ENCODE peak calls at places on chromosome 13, in five cellular contexts. One of them, this sample, is unnamed.

GRCh38 chr13:79973533-79973963 is 367.4 kb downstream of the SPRY2 start:
- DNase-seq in tibial nerve: no peak
- DNase-seq in pancreas: no peak
- DNase-seq in CD8-positive, alpha-beta T cell: no peak
- DNase-seq in foreskin fibroblast: no peak
- DNase-seq in this sample: peak; percentile 12

GRCh38 chr13:50400035-50400726 is 384.9 kb downstream of the KCNRG start:
- DNase-seq in pancreas: peak; percentile 34
- DNase-seq in CD8-positive, alpha-beta T cell: no peak
- DNase-seq in foreskin fibroblast: peak; percentile 57
- DNase-seq in tibial nerve: no peak
- DNase-seq in this sample: no peak

GRCh38 chr13:80873589-80873988 is 532.7 kb upstream of the SPRY2 start:
- DNase-seq in foreskin fibroblast: no peak
- DNase-seq in CD8-positive, alpha-beta T cell: peak; percentile 17
- DNase-seq in tibial nerve: no peak
- DNase-seq in pancreas: no peak
- DNase-seq in this sample: no peak

GRCh38 chr13:96403241-96403640 is 313.3 kb downstream of the HS6ST3 start:
- DNase-seq in CD8-positive, alpha-beta T cell: no peak
- DNase-seq in pancreas: no peak
- DNase-seq in tibial nerve: no peak
- DNase-seq in foreskin fibroblast: no peak
- DNase-seq in this sample: no peak

GRCh38 chr13:26557393-26558073 is at the start of gene WASF3:
- DNase-seq in pancreas: peak; percentile 95
- DNase-seq in tibial nerve: peak; percentile 80
- DNase-seq in foreskin fibroblast: peak; percentile 98
- DNase-seq in CD8-positive, alpha-beta T cell: peak; percentile 12
- DNase-seq in this sample: peak; percentile 79

GRCh38 chr13:34543836-34544235 is 398.2 kb upstream of the NBEA start:
- DNase-seq in CD8-positive, alpha-beta T cell: no peak
- DNase-seq in tibial nerve: no peak
- DNase-seq in pancreas: no peak
- DNase-seq in foreskin fibroblast: no peak
- DNase-seq in this sample: no peak

GRCh38 chr13:31982124-31982523 is 49.5 kb upstream of the FRY start:
- DNase-seq in pancreas: no peak
- DNase-seq in tibial nerve: no peak
- DNase-seq in CD8-positive, alpha-beta T cell: no peak
- DNase-seq in foreskin fibroblast: peak; percentile 15
- DNase-seq in this sample: no peak

GRCh38 chr13:76009491-76009890 is 373.4 kb downstream of the LMO7 start:
- DNase-seq in CD8-positive, alpha-beta T cell: no peak
- DNase-seq in foreskin fibroblast: peak; percentile 33
- DNase-seq in tibial nerve: no peak
- DNase-seq in pancreas: no peak
- DNase-seq in this sample: no peak

GRCh38 chr13:19810151-19810550 is 27.4 kb upstream of the PSPC1 start:
- DNase-seq in CD8-positive, alpha-beta T cell: no peak
- DNase-seq in foreskin fibroblast: no peak
- DNase-seq in pancreas: no peak
- DNase-seq in tibial nerve: no peak
- DNase-seq in this sample: no peak

GRCh38 chr13:77374786-77375185 is 47.9 kb upstream of the MYCBP2 start:
- DNase-seq in pancreas: no peak
- DNase-seq in tibial nerve: no peak
- DNase-seq in CD8-positive, alpha-beta T cell: no peak
- DNase-seq in foreskin fibroblast: no peak
- DNase-seq in this sample: no peak

GRCh38 chr13:50386527-50387123 is 371.4 kb downstream of the KCNRG start:
- DNase-seq in pancreas: no peak
- DNase-seq in tibial nerve: no peak
- DNase-seq in CD8-positive, alpha-beta T cell: no peak
- DNase-seq in foreskin fibroblast: peak; percentile 73
- DNase-seq in this sample: no peak

GRCh38 chr13:79867248-79867647 is 386.3 kb downstream of the NDFIP2 start:
- DNase-seq in foreskin fibroblast: peak; percentile 43
- DNase-seq in pancreas: no peak
- DNase-seq in tibial nerve: no peak
- DNase-seq in CD8-positive, alpha-beta T cell: no peak
- DNase-seq in this sample: no peak

GRCh38 chr13:65592757-65593156 is 1637.4 kb downstream of the PCDH9 start:
- DNase-seq in pancreas: no peak
- DNase-seq in tibial nerve: no peak
- DNase-seq in foreskin fibroblast: peak; percentile 15
- DNase-seq in CD8-positive, alpha-beta T cell: no peak
- DNase-seq in this sample: no peak

GRCh38 chr13:113162783-113163685 is 4.6 kb downstream of the PROZ start:
- DNase-seq in pancreas: no peak
- DNase-seq in CD8-positive, alpha-beta T cell: no peak
- DNase-seq in foreskin fibroblast: no peak
- DNase-seq in tibial nerve: no peak
- DNase-seq in this sample: no peak

GRCh38 chr13:29676535-29676934 is 81.0 kb upstream of the SLC7A1 start:
- DNase-seq in foreskin fibroblast: peak; percentile 79
- DNase-seq in tibial nerve: no peak
- DNase-seq in CD8-positive, alpha-beta T cell: no peak
- DNase-seq in pancreas: no peak
- DNase-seq in this sample: no peak

GRCh38 chr13:109272595-109273325 is 513.6 kb downstream of the IRS2 start:
- DNase-seq in foreskin fibroblast: no peak
- DNase-seq in tibial nerve: no peak
- DNase-seq in CD8-positive, alpha-beta T cell: no peak
- DNase-seq in pancreas: no peak
- DNase-seq in this sample: no peak

GRCh38 chr13:34019870-34020269 is 201.9 kb downstream of the RFC3 start:
- DNase-seq in CD8-positive, alpha-beta T cell: no peak
- DNase-seq in foreskin fibroblast: peak; percentile 45
- DNase-seq in pancreas: no peak
- DNase-seq in tibial nerve: no peak
- DNase-seq in this sample: no peak

GRCh38 chr13:73945871-73946270 is 188.3 kb downstream of the KLF12 start:
- DNase-seq in CD8-positive, alpha-beta T cell: no peak
- DNase-seq in pancreas: no peak
- DNase-seq in tibial nerve: no peak
- DNase-seq in foreskin fibroblast: peak; percentile 48
- DNase-seq in this sample: no peak

GRCh38 chr13:113437408-113438010 is 15.8 kb downstream of the ADPRHL1 start:
- DNase-seq in foreskin fibroblast: peak; percentile 45
- DNase-seq in CD8-positive, alpha-beta T cell: no peak
- DNase-seq in tibial nerve: no peak
- DNase-seq in pancreas: no peak
- DNase-seq in this sample: no peak

GRCh38 chr13:44211753-44212152 is 161.9 kb upstream of the SERP2 start:
- DNase-seq in pancreas: no peak
- DNase-seq in tibial nerve: no peak
- DNase-seq in CD8-positive, alpha-beta T cell: no peak
- DNase-seq in foreskin fibroblast: no peak
- DNase-seq in this sample: no peak

DNA sequence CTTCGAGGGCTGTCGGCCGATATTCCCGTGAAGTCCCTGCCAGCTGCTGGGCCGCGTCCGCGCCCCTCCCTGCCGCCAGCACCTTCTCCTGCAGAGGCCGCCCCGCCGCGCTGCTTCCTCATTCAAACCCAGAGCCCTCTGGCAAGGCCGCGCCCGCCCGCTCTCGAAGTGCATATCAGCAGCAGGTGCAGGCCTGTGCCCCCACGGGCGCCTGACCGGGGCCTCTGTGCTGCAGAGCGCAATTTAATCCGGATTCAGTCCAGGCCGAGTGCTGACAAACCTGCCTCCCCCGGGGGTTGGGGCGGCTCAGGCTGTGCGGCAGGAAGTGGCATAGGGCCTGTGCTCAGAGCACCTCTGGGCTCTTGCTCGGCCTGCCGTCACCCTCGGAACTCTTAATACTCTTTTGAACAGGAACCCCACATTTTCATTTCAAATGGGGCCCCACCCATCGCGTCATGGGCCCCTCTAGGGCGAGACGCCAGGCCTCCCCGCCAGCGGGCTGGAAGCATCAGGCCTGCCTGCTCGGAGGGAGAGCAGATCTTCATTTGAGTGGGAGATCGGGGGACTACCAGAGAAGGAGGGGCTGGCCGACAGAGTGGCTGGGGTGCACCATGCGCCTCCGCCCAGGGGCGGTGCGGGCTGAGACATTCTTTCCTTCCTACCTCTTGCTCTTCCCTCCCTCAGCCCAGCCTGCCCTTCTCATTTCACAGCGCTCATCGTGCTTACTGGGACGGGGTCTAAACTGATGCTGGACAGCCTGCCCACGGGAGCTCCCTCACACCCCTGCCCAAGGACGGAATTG is 125.7 kb downstream of the TNFRSF19 start:
- DNase-seq in pancreas: no peak
- DNase-seq in CD8-positive, alpha-beta T cell: peak; percentile 66
- DNase-seq in tibial nerve: no peak
- DNase-seq in foreskin fibroblast: no peak
- DNase-seq in this sample: peak; percentile 71
- H3K4me3 ChIP-seq in pancreas: peak overlapping the region; percentile 14
- H3K4me3 ChIP-seq in CD8-positive, alpha-beta T cell: peak overlapping the region; percentile 46
- H3K4me3 ChIP-seq in tibial nerve: peak overlapping the region; percentile 11
- H3K4me3 ChIP-seq in foreskin fibroblast: no peak overlapping the region
- H3K4me3 ChIP-seq in this sample: peak overlapping the region; percentile 11

GRCh38 chr13:45416521-45417125 is 1.6 kb downstream of the SLC25A30 start:
- DNase-seq in pancreas: no peak
- DNase-seq in foreskin fibroblast: no peak
- DNase-seq in CD8-positive, alpha-beta T cell: no peak
- DNase-seq in tibial nerve: no peak
- DNase-seq in this sample: peak; percentile 28
- H3K4me3 ChIP-seq in pancreas: peak overlapping the region; percentile 86
- H3K4me3 ChIP-seq in foreskin fibroblast: peak overlapping the region; percentile 79
- H3K4me3 ChIP-seq in CD8-positive, alpha-beta T cell: peak overlapping the region; percentile 97
- H3K4me3 ChIP-seq in tibial nerve: peak overlapping the region; percentile 89
- H3K4me3 ChIP-seq in this sample: peak overlapping the region; percentile 86

GRCh38 chr13:87677334-87678234 is 6.4 kb downstream of the SLITRK5 start:
- DNase-seq in tibial nerve: no peak
- DNase-seq in pancreas: peak; percentile 15
- DNase-seq in CD8-positive, alpha-beta T cell: no peak
- DNase-seq in foreskin fibroblast: no peak
- DNase-seq in this sample: no peak

GRCh38 chr13:87678353-87678752 is 7.2 kb downstream of the SLITRK5 start:
- DNase-seq in foreskin fibroblast: no peak
- DNase-seq in tibial nerve: no peak
- DNase-seq in pancreas: no peak
- DNase-seq in CD8-positive, alpha-beta T cell: no peak
- DNase-seq in this sample: no peak

GRCh38 chr13:87676254-87677042 is 5.3 kb downstream of the SLITRK5 start:
- DNase-seq in foreskin fibroblast: no peak
- DNase-seq in pancreas: no peak
- DNase-seq in tibial nerve: no peak
- DNase-seq in CD8-positive, alpha-beta T cell: no peak
- DNase-seq in this sample: no peak

GRCh38 chr13:87677043-87677333 is 5.8 kb downstream of the SLITRK5 start:
- DNase-seq in foreskin fibroblast: no peak
- DNase-seq in pancreas: no peak
- DNase-seq in tibial nerve: no peak
- DNase-seq in CD8-positive, alpha-beta T cell: no peak
- DNase-seq in this sample: no peak

DNA sequence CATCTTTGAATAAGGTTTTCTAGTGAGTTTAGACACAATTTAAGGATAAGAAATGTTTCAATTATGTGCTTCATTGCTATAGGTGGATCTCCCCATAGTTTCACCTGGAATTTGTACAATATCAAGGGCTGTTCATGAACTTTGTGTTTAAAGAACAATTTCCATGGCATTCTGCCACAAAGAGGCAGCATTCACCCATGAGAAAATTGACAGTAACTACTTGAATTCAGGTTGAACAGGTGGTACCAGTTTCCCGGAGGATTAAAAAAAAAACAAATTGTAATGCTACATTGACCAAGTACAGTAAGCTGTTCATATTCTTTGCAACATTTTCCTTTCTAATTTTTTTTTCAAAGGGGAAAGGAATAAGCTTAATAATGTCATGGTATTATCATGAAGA is 9.1 kb downstream of the SLITRK5 start:
- DNase-seq in tibial nerve: no peak
- DNase-seq in pancreas: no peak
- DNase-seq in CD8-positive, alpha-beta T cell: no peak
- DNase-seq in foreskin fibroblast: no peak
- DNase-seq in this sample: no peak
- H3K4me3 ChIP-seq in tibial nerve: no peak overlapping the region
- H3K4me3 ChIP-seq in pancreas: no peak overlapping the region
- H3K4me3 ChIP-seq in CD8-positive, alpha-beta T cell: no peak overlapping the region
- H3K4me3 ChIP-seq in foreskin fibroblast: no peak overlapping the region
- H3K4me3 ChIP-seq in this sample: no peak overlapping the region

GRCh38 chr13:59776924-59777690 is 386.6 kb downstream of the DIAPH3 start:
- DNase-seq in foreskin fibroblast: peak; percentile 88
- DNase-seq in pancreas: no peak
- DNase-seq in tibial nerve: no peak
- DNase-seq in CD8-positive, alpha-beta T cell: no peak
- DNase-seq in this sample: peak; percentile 8

GRCh38 chr13:59771272-59771671 is 392.5 kb downstream of the DIAPH3 start:
- DNase-seq in pancreas: no peak
- DNase-seq in foreskin fibroblast: peak; percentile 72
- DNase-seq in tibial nerve: no peak
- DNase-seq in CD8-positive, alpha-beta T cell: no peak
- DNase-seq in this sample: no peak

GRCh38 chr13:59770451-59770850 is 393.3 kb downstream of the DIAPH3 start:
- DNase-seq in CD8-positive, alpha-beta T cell: no peak
- DNase-seq in foreskin fibroblast: no peak
- DNase-seq in pancreas: no peak
- DNase-seq in tibial nerve: no peak
- DNase-seq in this sample: no peak

GRCh38 chr13:59780058-59780457 is 383.7 kb downstream of the DIAPH3 start:
- DNase-seq in CD8-positive, alpha-beta T cell: no peak
- DNase-seq in tibial nerve: no peak
- DNase-seq in pancreas: no peak
- DNase-seq in foreskin fibroblast: peak; percentile 56
- DNase-seq in this sample: no peak

DNA sequence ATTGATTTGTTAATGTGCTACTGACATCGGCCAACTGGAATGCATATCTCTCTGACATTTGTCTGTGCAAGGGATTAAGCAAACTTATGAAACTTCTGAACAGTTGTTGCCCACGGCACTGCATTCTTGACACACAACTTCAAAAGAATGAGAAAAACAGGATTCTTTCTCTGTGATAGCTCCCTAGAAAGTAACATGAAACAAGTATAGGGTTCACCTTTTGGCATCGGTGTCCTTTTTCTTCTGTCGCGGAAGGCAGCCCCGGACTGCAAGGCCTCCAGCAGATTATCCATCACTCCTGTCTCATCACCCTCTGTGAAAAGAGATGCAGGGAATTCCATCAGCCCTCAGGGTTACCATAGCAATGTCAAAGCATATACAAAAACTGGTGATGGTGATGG is 389.2 kb downstream of the DIAPH3 start:
- DNase-seq in CD8-positive, alpha-beta T cell: no peak
- DNase-seq in pancreas: no peak
- DNase-seq in tibial nerve: no peak
- DNase-seq in foreskin fibroblast: peak; percentile 87
- DNase-seq in this sample: no peak
- H3K4me3 ChIP-seq in CD8-positive, alpha-beta T cell: no peak overlapping the region
- H3K4me3 ChIP-seq in pancreas: no peak overlapping the region
- H3K4me3 ChIP-seq in tibial nerve: no peak overlapping the region
- H3K4me3 ChIP-seq in foreskin fibroblast: no peak overlapping the region
- H3K4me3 ChIP-seq in this sample: no peak overlapping the region

GRCh38 chr13:111186305-111186930 is 71.3 kb downstream of the ARHGEF7 start:
- DNase-seq in CD8-positive, alpha-beta T cell: no peak
- DNase-seq in tibial nerve: no peak
- DNase-seq in pancreas: no peak
- DNase-seq in foreskin fibroblast: no peak
- DNase-seq in this sample: no peak
- H3K4me3 ChIP-seq in CD8-positive, alpha-beta T cell: no peak overlapping the region
- H3K4me3 ChIP-seq in tibial nerve: no peak overlapping the region
- H3K4me3 ChIP-seq in pancreas: no peak overlapping the region
- H3K4me3 ChIP-seq in foreskin fibroblast: no peak overlapping the region
- H3K4me3 ChIP-seq in this sample: peak overlapping the region; percentile 70

GRCh38 chr13:23709521-23709920 is 139.3 kb downstream of the TNFRSF19 start:
- DNase-seq in tibial nerve: no peak
- DNase-seq in pancreas: no peak
- DNase-seq in foreskin fibroblast: peak; percentile 43
- DNase-seq in CD8-positive, alpha-beta T cell: no peak
- DNase-seq in this sample: no peak
- H3K4me3 ChIP-seq in tibial nerve: no peak overlapping the region
- H3K4me3 ChIP-seq in pancreas: no peak overlapping the region
- H3K4me3 ChIP-seq in foreskin fibroblast: no peak overlapping the region
- H3K4me3 ChIP-seq in CD8-positive, alpha-beta T cell: no peak overlapping the region
- H3K4me3 ChIP-seq in this sample: no peak overlapping the region

This sample was measured in GM06990.